ENCODE peak calls at places on chromosomes 1 and 21, in five cellular contexts. U is H1, H is WTC11, I is K562, T is HepG2. B is an unnamed sample.

GRCh38 chr1:161082996-161083742 is 6.2 kb downstream of the NECTIN4 start:
- DNase-seq in U (no peak), H (no peak), I (peak), T (peak), B (no peak)

GRCh38 chr1:54564312-54565112 is 16.5 kb downstream of the ACOT11 start:
- DNase-seq in U (no peak), H (peak), I (no peak), T (no peak), B (no peak)

GRCh38 chr1:170714163-170714562 is 50.2 kb downstream of the PRRX1 start:
- DNase-seq in U (no peak), H (no peak), I (no peak), T (no peak), B (no peak)

GRCh38 chr1:13730751-13731482 is 30.9 kb downstream of the PRDM2 start:
- DNase-seq in U (no peak), H (no peak), I (no peak), T (no peak), B (peak)

GRCh38 chr1:109389638-109390341 is 7.9 kb downstream of the SORT1 start:
- DNase-seq in U (no peak), H (no peak), I (peak), T (no peak), B (no peak)

GRCh38 chr1:92478393-92478792 is 8.3 kb downstream of the GFI1 start:
- DNase-seq in U (no peak), H (no peak), I (no peak), T (no peak), B (no peak)

GRCh38 chr1:36257375-36257767 is 33.1 kb downstream of the THRAP3 start:
- DNase-seq in U (no peak), H (no peak), I (peak), T (peak), B (no peak)

GRCh38 chr1:244104309-244105060 is 53.4 kb downstream of the ZBTB18 start:
- DNase-seq in U (no peak), H (no peak), I (no peak), T (peak), B (no peak)

GRCh38 chr1:170530972-170531757 is 801 bp upstream of the GORAB start:
- DNase-seq in U (no peak), H (peak), I (no peak), T (no peak), B (no peak)

GRCh38 chr1:201041011-201041410 is 17.5 kb upstream of the KIF21B start:
- DNase-seq in U (no peak), H (no peak), I (no peak), T (no peak), B (no peak)

GRCh38 chr1:205896351-205896750 is 46.4 kb upstream of the PM20D1 start:
- DNase-seq in U (no peak), H (no peak), I (no peak), T (no peak), B (no peak)

GRCh38 chr1:43711049-43711448 is 3.7 kb downstream of the ST3GAL3 start:
- DNase-seq in U (no peak), H (no peak), I (peak), T (no peak), B (no peak)

GRCh38 chr1:222053790-222054294 is 312.0 kb upstream of the DUSP10 start:
- DNase-seq in U (no peak), H (no peak), I (no peak), T (no peak), B (no peak)

GRCh38 chr1:41621791-41622190 is 137.3 kb upstream of the EDN2 start:
- DNase-seq in U (peak), H (no peak), I (no peak), T (no peak), B (no peak)

GRCh38 chr21:46437511-46437910 is 21.2 kb upstream of the DIP2A start:
- DNase-seq in U (no peak), H (no peak), I (no peak), T (no peak), B (no peak)

GRCh38 chr1:177423083-177423482 is 252.3 kb downstream of the BRINP2 start:
- DNase-seq in U (no peak), H (no peak), I (no peak), T (no peak), B (no peak)

GRCh38 chr1:53896673-53897229 is 2.8 kb downstream of the DIO1 start:
- DNase-seq in U (no peak), H (no peak), I (no peak), T (peak), B (no peak)

GRCh38 chr1:96236156-96236739 is 485.3 kb upstream of the PTBP2 start:
- DNase-seq in U (no peak), H (peak), I (peak), T (peak), B (no peak)

GRCh38 chr1:156656779-156657160 is 14.9 kb downstream of the BCAN start:
- DNase-seq in U (peak), H (no peak), I (no peak), T (no peak), B (no peak)

GRCh38 chr1:121558514-121558913 is 373.7 kb downstream of the SRGAP2C start:
- DNase-seq in U (no peak), H (no peak), I (no peak), T (no peak), B (no peak)

GRCh38 chr21:41955516-41955915 is 1.7 kb upstream of the C2CD2 start:
- DNase-seq in U (no peak), H (no peak), I (no peak), T (no peak), B (no peak)

GRCh38 chr1:161902146-161902545 is 121.5 kb downstream of the OLFML2B start:
- DNase-seq in U (no peak), H (no peak), I (no peak), T (no peak), B (no peak)

GRCh38 chr1:185719021-185719420 is 15.2 kb upstream of the HMCN1 start:
- DNase-seq in U (no peak), H (peak), I (no peak), T (no peak), B (no peak)

GRCh38 chr1:201468501-201468843 is 516 bp downstream of the PHLDA3 start:
- DNase-seq in U (no peak), H (peak), I (no peak), T (no peak), B (no peak)

GRCh38 chr1:46010611-46011010 is 121.8 kb downstream of the PIK3R3 start:
- DNase-seq in U (no peak), H (no peak), I (no peak), T (no peak), B (no peak)

GRCh38 chr1:20058531-20058930 is 11.5 kb upstream of the PLA2G5 start:
- DNase-seq in U (peak), H (no peak), I (no peak), T (no peak), B (no peak)

DNA sequence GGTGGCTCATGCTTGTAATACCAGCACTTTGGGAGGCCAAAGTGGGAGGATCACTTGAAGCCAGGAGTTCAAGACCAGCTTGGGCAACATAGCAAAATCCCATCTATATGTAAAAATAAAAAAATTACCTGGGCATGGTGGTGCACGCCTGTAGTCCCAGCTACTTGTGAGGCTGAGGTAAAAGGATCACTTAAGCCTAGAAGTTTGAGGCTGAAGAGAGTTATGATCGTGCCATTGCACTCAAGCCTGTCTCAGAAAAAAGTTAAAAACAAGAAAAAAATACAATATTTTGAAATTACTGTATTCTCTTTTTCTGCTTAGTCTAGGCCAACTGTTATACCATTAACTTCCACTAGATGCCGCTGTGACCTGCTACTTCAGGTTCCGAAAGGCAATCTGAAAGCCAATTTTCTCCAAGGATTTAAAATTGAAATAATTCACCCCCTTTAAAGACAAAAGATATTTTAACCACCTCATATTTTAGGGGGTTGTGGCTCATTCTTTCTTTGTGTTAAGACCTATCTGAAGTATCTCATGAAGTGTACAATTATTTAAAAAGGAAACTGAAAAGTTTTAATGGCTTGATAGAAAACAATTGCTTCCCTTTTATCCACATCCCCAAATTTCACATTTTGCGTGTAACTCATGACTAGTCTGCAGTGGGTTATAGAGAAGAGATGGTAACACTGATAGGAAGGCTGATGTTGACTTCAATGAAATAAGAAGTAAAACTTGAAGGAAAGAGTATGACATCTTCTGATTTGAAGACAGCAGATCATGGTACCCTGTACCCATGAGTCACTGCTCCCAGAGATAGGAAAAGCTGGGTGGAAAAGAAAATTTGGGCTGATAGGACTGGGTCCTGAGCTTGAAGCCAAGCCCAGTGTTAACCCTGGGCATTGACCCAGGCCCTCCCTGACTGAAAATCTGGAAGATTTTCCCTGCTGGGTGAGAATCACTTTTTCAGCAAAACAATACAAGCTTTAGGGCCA is 24.4 kb upstream of the CLDN14 start:
- DNase-seq in U (no peak), H (peak), I (peak), T (peak), B (no peak)
- TF ChIP-seq ATF2 in U (no peak), H (no peak), I (no peak), T (no peak), B (no peak)

GRCh38 chr1:47696404-47696910 is 258.6 kb downstream of the FOXD2 start:
- DNase-seq in U (no peak), H (no peak), I (no peak), T (no peak), B (no peak)

GRCh38 chr1:47699492-47700220 is 261.8 kb downstream of the FOXD2 start:
- DNase-seq in U (no peak), H (no peak), I (no peak), T (no peak), B (no peak)

GRCh38 chr1:47696911-47697441 is 259.1 kb downstream of the FOXD2 start:
- DNase-seq in U (no peak), H (no peak), I (no peak), T (peak), B (no peak)

GRCh38 chr1:47701283-47701682 is 263.4 kb downstream of the FOXD2 start:
- DNase-seq in U (no peak), H (no peak), I (no peak), T (no peak), B (no peak)

GRCh38 chr1:47697616-47698335 is 259.9 kb downstream of the FOXD2 start:
- DNase-seq in U (no peak), H (no peak), I (no peak), T (no peak), B (no peak)
- TF ChIP-seq ATF2 in U (no peak), H (no peak), I (no peak), T (no peak), B (no peak)

GRCh38 chr1:242738702-242739225 is 214.3 kb upstream of the PLD5 start:
- DNase-seq in U (no peak), H (no peak), I (no peak), T (no peak), B (no peak)
- TF ChIP-seq ATF2 in U (no peak), H (no peak), I (no peak), T (no peak), B (no peak)

GRCh38 chr21:34647552-34647951 is 21.2 kb upstream of the CLIC6 start:
- DNase-seq in U (no peak), H (no peak), I (no peak), T (no peak), B (no peak)
- TF ChIP-seq ATF2 in U (no peak), H (no peak), I (no peak), T (no peak), B (no peak)